ENCODE peak calls at places on chromosome 18, in ten cellular contexts. C is uterus; B is heart left ventricle; W is PC-3; Y is left lung; E is cardiac muscle cell; N is CD8-positive, alpha-beta T cell; Z is upper lobe of right lung; F is stomach; O is suprapubic skin. S is an unnamed sample. For H3K9me3, the result is how much of the 10 kb centered on the place peaks cover.

GRCh38 chr18:78168526-78168925 is 811.1 kb upstream of the SALL3 start:
- DNase-seq in C (no peak), B (no peak), W (no peak), Y (no peak), E (no peak), N (no peak), Z (no peak), F (no peak), O (no peak), S (no peak)

GRCh38 chr18:48932822-48933510 is 17.8 kb downstream of the SMAD7 start:
- DNase-seq in C (no peak), B (no peak), W (no peak), Y (no peak), E (no peak), N (no peak), Z (peak), F (no peak), O (no peak), S (no peak)

GRCh38 chr18:48657446-48658120 is 118.8 kb downstream of the CTIF start:
- DNase-seq in C (no peak), B (no peak), W (no peak), Y (no peak), E (no peak), N (no peak), Z (no peak), F (no peak), O (no peak), S (no peak)

GRCh38 chr18:33699372-33699771 is 121.4 kb downstream of the ASXL3 start:
- DNase-seq in C (no peak), B (no peak), W (no peak), Y (no peak), E (no peak), N (no peak), Z (no peak), F (no peak), O (no peak), S (no peak)

GRCh38 chr18:68676913-68677312 is 38.0 kb downstream of the TMX3 start:
- DNase-seq in C (no peak), B (no peak), W (no peak), Y (no peak), E (no peak), N (no peak), Z (no peak), F (no peak), O (no peak), S (no peak)

GRCh38 chr18:3930126-3931012 is 480.4 kb downstream of the TGIF1 start:
- DNase-seq in C (no peak), B (no peak), W (no peak), Y (no peak), E (no peak), N (no peak), Z (no peak), F (no peak), O (no peak), S (no peak)

GRCh38 chr18:36580874-36581750 is 247.7 kb downstream of the TPGS2 start:
- DNase-seq in C (no peak), B (no peak), W (peak), Y (no peak), E (no peak), N (no peak), Z (no peak), F (no peak), O (no peak), S (no peak)

GRCh38 chr18:22309191-22309590 is 108.5 kb downstream of the CTAGE1 start:
- DNase-seq in C (peak), B (no peak), W (no peak), Y (no peak), E (no peak), N (no peak), Z (no peak), F (no peak), O (no peak), S (no peak)

GRCh38 chr18:58230438-58231179 is 186.6 kb downstream of the NEDD4L start:
- DNase-seq in C (no peak), B (no peak), W (peak), Y (no peak), E (no peak), N (no peak), Z (no peak), F (peak), O (no peak), S (no peak)

GRCh38 chr18:41532344-41533086 is 422.5 kb upstream of the PIK3C3 start:
- DNase-seq in C (no peak), B (no peak), W (peak), Y (no peak), E (peak), N (no peak), Z (no peak), F (no peak), O (no peak), S (peak)

GRCh38 chr18:49547701-49548100 is 14.2 kb upstream of the LIPG start:
- DNase-seq in C (no peak), B (no peak), W (no peak), Y (no peak), E (no peak), N (no peak), Z (no peak), F (no peak), O (no peak), S (peak)

GRCh38 chr18:36176739-36177138 is 10.6 kb upstream of the MOCOS start:
- DNase-seq in C (no peak), B (no peak), W (no peak), Y (no peak), E (no peak), N (no peak), Z (no peak), F (no peak), O (no peak), S (no peak)

GRCh38 chr18:54671291-54671881 is 80.3 kb downstream of the DYNAP start:
- DNase-seq in C (no peak), B (no peak), W (peak), Y (no peak), E (peak), N (no peak), Z (no peak), F (no peak), O (no peak), S (no peak)

GRCh38 chr18:50218432-50219197 is 23.7 kb upstream of the MYO5B start:
- DNase-seq in C (no peak), B (no peak), W (peak), Y (no peak), E (peak), N (peak), Z (no peak), F (peak), O (no peak), S (peak)

GRCh38 chr18:12307251-12307736 is 747 bp upstream of the TUBB6 start:
- DNase-seq in C (peak), B (peak), W (no peak), Y (peak), E (peak), N (no peak), Z (no peak), F (no peak), O (peak), S (peak)

GRCh38 chr18:31250902-31251301 is 67.1 kb upstream of the DSG1 start:
- DNase-seq in C (no peak), B (no peak), W (no peak), Y (no peak), E (no peak), N (no peak), Z (no peak), F (no peak), O (no peak), S (no peak)

GRCh38 chr18:11368020-11368419 is 218.7 kb upstream of the PIEZO2 start:
- DNase-seq in C (no peak), B (no peak), W (no peak), Y (no peak), E (no peak), N (no peak), Z (no peak), F (no peak), O (no peak), S (no peak)

GRCh38 chr18:199214-199613 is 40.9 kb downstream of the USP14 start:
- DNase-seq in C (no peak), B (no peak), W (no peak), Y (no peak), E (no peak), N (no peak), Z (no peak), F (no peak), O (no peak), S (no peak)

GRCh38 chr18:80259610-80260009 is 12.3 kb upstream of the PARD6G start:
- DNase-seq in C (no peak), B (no peak), W (no peak), Y (no peak), E (no peak), N (no peak), Z (no peak), F (no peak), O (no peak), S (no peak)

GRCh38 chr18:3454365-3455089 is 4.6 kb downstream of the TGIF1 start:
- DNase-seq in C (peak), B (peak), W (peak), Y (no peak), E (peak), N (peak), Z (no peak), F (no peak), O (no peak), S (peak)

GRCh38 chr18:46485675-46486200 is 171.3 kb downstream of the LOXHD1 start:
- DNase-seq in C (no peak), B (no peak), W (peak), Y (no peak), E (no peak), N (no peak), Z (no peak), F (no peak), O (no peak), S (peak)

GRCh38 chr18:6437937-6438818 is 23.5 kb upstream of the L3MBTL4 start:
- DNase-seq in C (no peak), B (no peak), W (no peak), Y (no peak), E (no peak), N (no peak), Z (no peak), F (no peak), O (no peak), S (no peak)

DNA sequence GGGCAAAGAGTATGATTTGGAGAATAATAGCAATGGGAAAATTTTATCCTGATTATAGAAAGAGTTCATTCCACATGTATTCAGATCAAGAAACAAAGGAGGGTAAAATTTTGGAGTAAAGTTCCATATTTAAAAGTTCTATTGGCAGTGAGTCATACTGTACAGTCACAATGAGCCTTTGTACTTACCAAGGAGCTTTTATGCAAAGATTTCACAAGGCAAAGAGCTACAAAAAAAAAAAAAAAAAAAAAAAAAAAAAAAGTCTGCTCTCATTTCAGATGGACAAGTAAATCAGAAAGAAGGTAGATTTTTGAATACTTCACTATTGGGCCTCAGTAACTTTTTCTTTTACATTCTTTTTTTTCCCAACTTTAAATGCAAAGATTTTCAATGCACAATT is 1802.2 kb upstream of the PIK3C3 start:
- DNase-seq in C (no peak), B (no peak), W (peak), Y (no peak), E (no peak), N (no peak), Z (no peak), F (no peak), O (no peak), S (no peak)
- H3K4me3 ChIP-seq in C (no peak), B (no peak), W (no peak), Y (no peak), E (no peak), N (no peak), Z (no peak), F (no peak), O (no peak), S (no peak)

GRCh38 chr18:75074196-75075015 is 134.5 kb downstream of the PTGR3 start:
- DNase-seq in C (no peak), B (no peak), W (no peak), Y (no peak), E (no peak), N (no peak), Z (no peak), F (no peak), O (no peak), S (no peak)

GRCh38 chr18:75071866-75072671 is 136.9 kb downstream of the PTGR3 start:
- DNase-seq in C (no peak), B (no peak), W (no peak), Y (no peak), E (no peak), N (no peak), Z (peak), F (no peak), O (no peak), S (no peak)

GRCh38 chr18:75075016-75075305 is 134.0 kb downstream of the PTGR3 start:
- DNase-seq in C (no peak), B (no peak), W (no peak), Y (no peak), E (no peak), N (no peak), Z (no peak), F (no peak), O (no peak), S (no peak)

GRCh38 chr18:75072672-75073371 is 136.1 kb downstream of the PTGR3 start:
- DNase-seq in C (no peak), B (no peak), W (no peak), Y (no peak), E (no peak), N (no peak), Z (no peak), F (no peak), O (no peak), S (peak)

GRCh38 chr18:75073654-75074053 is 135.3 kb downstream of the PTGR3 start:
- DNase-seq in C (no peak), B (no peak), W (no peak), Y (no peak), E (no peak), N (no peak), Z (no peak), F (no peak), O (no peak), S (no peak)
- H3K9me3 ChIP-seq in C (under half), B (under half), W (under half), Y (under half), E (under half), N (under half), Z (under half), F (under half), O (under half), S (under half)

GRCh38 chr18:59597049-59597448 is 100.2 kb downstream of the CCBE1 start:
- DNase-seq in C (no peak), B (no peak), W (no peak), Y (no peak), E (no peak), N (no peak), Z (no peak), F (no peak), O (no peak), S (no peak)

GRCh38 chr18:59592624-59593023 is 104.6 kb downstream of the CCBE1 start:
- DNase-seq in C (no peak), B (no peak), W (no peak), Y (no peak), E (no peak), N (no peak), Z (no peak), F (no peak), O (no peak), S (no peak)

DNA sequence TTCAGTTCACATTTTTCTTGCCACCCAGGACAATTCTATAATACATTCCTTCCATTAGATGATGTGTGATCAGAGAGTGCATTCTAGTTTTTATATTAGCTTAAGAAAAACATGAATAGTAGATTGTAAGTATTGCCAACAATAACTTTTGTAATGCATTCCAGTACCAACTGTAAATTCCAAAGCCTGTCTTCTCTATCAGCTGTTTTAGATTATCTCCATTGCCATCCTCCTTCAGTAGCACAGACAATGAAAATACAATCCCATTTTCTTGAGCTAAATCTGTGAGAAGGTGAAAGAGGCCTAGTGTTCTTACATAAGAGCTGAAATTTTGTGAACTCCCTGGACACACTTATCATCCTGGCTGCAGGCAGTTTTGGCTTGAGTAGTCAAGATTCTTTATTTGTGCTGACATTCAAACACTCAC is 103.9 kb downstream of the CCBE1 start:
- DNase-seq in C (no peak), B (no peak), W (no peak), Y (no peak), E (no peak), N (no peak), Z (no peak), F (no peak), O (no peak), S (no peak)
- TF ChIP-seq CTCF in C (no peak), B (no peak), W (no peak), Y (no peak), E (no peak), N (no peak), Z (no peak), F (no peak), O (no peak), S (no peak)

GRCh38 chr18:25164211-25164836 is 187.6 kb downstream of the ZNF521 start:
- DNase-seq in C (no peak), B (no peak), W (no peak), Y (no peak), E (no peak), N (no peak), Z (no peak), F (no peak), O (no peak), S (no peak)
- H3K4me3 ChIP-seq in C (peak), B (peak), W (no peak), Y (peak), E (no peak), N (no peak), Z (peak), F (peak), O (peak), S (no peak)

GRCh38 chr18:55762424-55762823 is 174.4 kb upstream of the TCF4 start:
- DNase-seq in C (no peak), B (no peak), W (no peak), Y (no peak), E (no peak), N (no peak), Z (no peak), F (no peak), O (no peak), S (no peak)

GRCh38 chr18:55763298-55763697 is 175.3 kb upstream of the TCF4 start:
- DNase-seq in C (no peak), B (no peak), W (peak), Y (no peak), E (no peak), N (no peak), Z (no peak), F (no peak), O (no peak), S (no peak)

GRCh38 chr18:55768255-55768654 is 180.3 kb upstream of the TCF4 start:
- DNase-seq in C (no peak), B (no peak), W (no peak), Y (no peak), E (no peak), N (no peak), Z (no peak), F (no peak), O (no peak), S (peak)

GRCh38 chr18:55764382-55764781 is 176.4 kb upstream of the TCF4 start:
- DNase-seq in C (no peak), B (no peak), W (no peak), Y (no peak), E (peak), N (no peak), Z (no peak), F (no peak), O (no peak), S (no peak)

DNA sequence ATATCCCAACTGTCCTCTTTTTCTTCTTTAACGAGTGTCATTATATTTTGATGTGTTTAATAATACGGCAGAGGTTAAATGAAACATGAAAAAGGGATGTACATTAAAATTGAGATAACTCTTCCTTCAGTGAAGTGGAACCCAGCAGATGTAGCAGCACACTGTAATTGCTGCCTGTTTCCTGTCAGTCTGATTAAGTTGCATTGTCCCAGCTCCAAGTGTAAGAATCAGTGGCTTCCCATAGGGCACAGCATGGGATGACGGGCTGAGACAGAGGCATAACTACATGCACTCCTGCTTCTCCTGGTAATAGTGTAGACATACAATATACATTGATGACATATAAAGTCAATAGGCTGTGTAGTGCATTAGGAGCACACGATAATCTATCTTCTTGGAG is 175.8 kb upstream of the TCF4 start:
- DNase-seq in C (no peak), B (no peak), W (no peak), Y (no peak), E (no peak), N (no peak), Z (no peak), F (no peak), O (no peak), S (no peak)
- H3K9me3 ChIP-seq in C (under half), B (under half), W (under half), Y (under half), E (under half), N (under half), Z (under half), F (under half), O (under half), S (under half)

DNA sequence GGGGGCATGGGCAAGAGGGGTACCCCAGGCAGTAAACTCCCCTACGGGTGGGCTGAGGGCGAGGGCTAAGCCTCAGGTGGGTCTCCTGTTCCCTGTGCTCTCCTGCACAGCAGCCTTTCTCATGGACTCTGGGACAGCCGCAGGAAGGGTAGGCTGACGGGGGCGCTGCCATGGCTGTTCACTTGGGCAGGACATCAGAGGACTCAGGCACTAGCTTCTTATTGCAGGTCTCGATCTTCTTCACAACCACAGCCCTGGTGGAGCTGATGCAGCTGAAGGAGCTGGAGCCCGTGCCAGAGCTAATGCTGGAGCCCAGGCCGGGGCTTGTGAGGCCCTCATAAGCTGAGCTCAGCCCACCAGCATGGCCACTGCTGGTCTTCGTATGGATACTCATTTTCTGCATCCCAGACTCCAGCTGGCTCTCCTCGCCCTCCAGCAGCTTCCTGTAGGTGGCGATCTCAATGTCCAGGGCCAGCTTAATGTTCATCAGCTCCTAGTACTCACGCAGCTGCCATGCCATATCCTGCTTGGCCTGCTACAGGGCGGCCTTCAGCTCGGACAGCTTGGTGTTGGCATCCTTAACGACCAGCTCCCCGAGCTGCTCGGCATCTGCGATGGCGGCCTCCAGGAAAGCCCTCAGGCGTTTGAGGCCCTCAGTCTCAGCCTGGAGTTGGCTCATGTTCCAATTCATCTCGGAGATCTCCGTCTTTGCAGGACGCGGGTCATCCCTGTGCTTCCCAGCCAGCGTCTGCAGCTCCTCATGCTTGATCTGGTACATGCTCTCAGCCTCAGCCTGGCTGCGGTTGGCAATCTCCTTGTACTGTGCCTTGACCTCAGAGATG is 359.8 kb upstream of the SETBP1 start:
- DNase-seq in C (no peak), B (no peak), W (no peak), Y (no peak), E (no peak), N (no peak), Z (no peak), F (no peak), O (no peak), S (peak)
- TF ChIP-seq CTCF in C (no peak), B (no peak), W (no peak), Y (no peak), E (no peak), N (no peak), Z (no peak), F (no peak), O (no peak), S (peak)

GRCh38 chr18:23977103-23977502 is 37.5 kb upstream of the TTC39C start:
- DNase-seq in C (no peak), B (no peak), W (no peak), Y (no peak), E (no peak), N (no peak), Z (no peak), F (no peak), O (no peak), S (no peak)

GRCh38 chr18:23986610-23987359 is 27.8 kb upstream of the TTC39C start:
- DNase-seq in C (no peak), B (no peak), W (peak), Y (no peak), E (no peak), N (no peak), Z (no peak), F (no peak), O (no peak), S (no peak)

GRCh38 chr18:23982154-23983071 is 32.1 kb upstream of the TTC39C start:
- DNase-seq in C (peak), B (peak), W (peak), Y (peak), E (no peak), N (no peak), Z (no peak), F (no peak), O (no peak), S (no peak)

GRCh38 chr18:23977709-23978483 is 36.7 kb upstream of the TTC39C start:
- DNase-seq in C (no peak), B (no peak), W (no peak), Y (no peak), E (no peak), N (no peak), Z (no peak), F (no peak), O (no peak), S (no peak)

GRCh38 chr18:23981369-23981768 is 33.2 kb upstream of the TTC39C start:
- DNase-seq in C (no peak), B (no peak), W (no peak), Y (no peak), E (peak), N (no peak), Z (no peak), F (no peak), O (no peak), S (no peak)
- H3K4me3 ChIP-seq in C (no peak), B (no peak), W (no peak), Y (no peak), E (no peak), N (no peak), Z (no peak), F (no peak), O (no peak), S (no peak)